ENCODE peak calls at places on chromosome 21, in seven cellular contexts. T, Q, H, N, K, Z and I are unnamed samples.

GRCh38 chr21:46159841-46160562 is 4.6 kb upstream of the FTCD start:
- DNase-seq in T (no peak), Q (no peak), H (no peak), N (peak; percentile 46), K (no peak), Z (no peak), I (no peak)

GRCh38 chr21:43832648-43833047 is 32.4 kb upstream of the AGPAT3 start:
- DNase-seq in T (no peak), Q (no peak), H (no peak), N (no peak), K (no peak), Z (no peak), I (no peak)

GRCh38 chr21:41545500-41546359 is 37.8 kb upstream of the TMPRSS2 start:
- DNase-seq in T (no peak), Q (no peak), H (no peak), N (no peak), K (no peak), Z (no peak), I (no peak)

GRCh38 chr21:29257701-29258100 is 41.0 kb upstream of the BACH1 start:
- DNase-seq in T (no peak), Q (no peak), H (no peak), N (no peak), K (no peak), Z (no peak), I (no peak)

GRCh38 chr21:16420086-16420724 is 690.4 kb downstream of the USP25 start:
- DNase-seq in T (no peak), Q (no peak), H (peak; percentile 16), N (no peak), K (peak; percentile 13), Z (peak; percentile 47), I (no peak)

GRCh38 chr21:43585514-43585913 is 73.8 kb downstream of the HSF2BP start:
- DNase-seq in T (no peak), Q (no peak), H (no peak), N (no peak), K (no peak), Z (no peak), I (no peak)

GRCh38 chr21:41611966-41612606 is 104.1 kb upstream of the TMPRSS2 start:
- DNase-seq in T (no peak), Q (no peak), H (no peak), N (no peak), K (peak; percentile 61), Z (no peak), I (no peak)

GRCh38 chr21:40204956-40205355 is 337.7 kb downstream of the PCP4 start:
- DNase-seq in T (no peak), Q (no peak), H (no peak), N (no peak), K (no peak), Z (no peak), I (no peak)

GRCh38 chr21:42658320-42659105 is 5.1 kb downstream of the PDE9A start:
- DNase-seq in T (no peak), Q (no peak), H (no peak), N (no peak), K (no peak), Z (no peak), I (no peak)

GRCh38 chr21:38679531-38679930 is 126.2 kb upstream of the ETS2 start:
- DNase-seq in T (no peak), Q (no peak), H (peak; percentile 64), N (no peak), K (no peak), Z (no peak), I (no peak)

GRCh38 chr21:41328660-41329300 is 12.2 kb downstream of the FAM3B start:
- DNase-seq in T (no peak), Q (no peak), H (no peak), N (no peak), K (no peak), Z (no peak), I (no peak)

GRCh38 chr21:16569679-16570078 is 839.9 kb downstream of the USP25 start:
- DNase-seq in T (no peak), Q (no peak), H (peak; percentile 38), N (no peak), K (no peak), Z (no peak), I (no peak)

GRCh38 chr21:36194024-36194423 is 37.4 kb downstream of the DOP1B start:
- DNase-seq in T (no peak), Q (no peak), H (no peak), N (no peak), K (no peak), Z (peak; percentile 62), I (no peak)

GRCh38 chr21:27802816-27803475 is 836.1 kb upstream of the ADAMTS5 start:
- DNase-seq in T (no peak), Q (no peak), H (peak; percentile 40), N (no peak), K (peak; percentile 53), Z (peak; percentile 52), I (no peak)

GRCh38 chr21:46141767-46142580 is 13.4 kb downstream of the FTCD start:
- DNase-seq in T (no peak), Q (no peak), H (no peak), N (no peak), K (no peak), Z (no peak), I (no peak)

GRCh38 chr21:18810136-18810535 is 406.6 kb upstream of the TMPRSS15 start:
- DNase-seq in T (no peak), Q (no peak), H (no peak), N (no peak), K (no peak), Z (no peak), I (no peak)

GRCh38 chr21:14982336-14982735 is 82.5 kb downstream of the NRIP1 start:
- DNase-seq in T (no peak), Q (no peak), H (no peak), N (no peak), K (no peak), Z (no peak), I (no peak)

GRCh38 chr21:29155118-29155932 is 24.9 kb downstream of the MAP3K7CL start:
- DNase-seq in T (no peak), Q (no peak), H (peak; percentile 84), N (no peak), K (peak; percentile 17), Z (peak; percentile 29), I (no peak)

GRCh38 chr21:43339668-43340067 is 87.3 kb downstream of the SIK1 start:
- DNase-seq in T (no peak), Q (no peak), H (no peak), N (no peak), K (no peak), Z (no peak), I (no peak)

GRCh38 chr21:27079807-27080206 is 112.9 kb upstream of the ADAMTS5 start:
- DNase-seq in T (no peak), Q (no peak), H (no peak), N (no peak), K (no peak), Z (no peak), I (no peak)

GRCh38 chr21:37463083-37463780 is 96.7 kb downstream of the DYRK1A start:
- DNase-seq in T (no peak), Q (no peak), H (peak; percentile 37), N (no peak), K (no peak), Z (no peak), I (peak; percentile 57)

GRCh38 chr21:42858185-42858847 is 21.0 kb downstream of the WDR4 start:
- DNase-seq in T (no peak), Q (no peak), H (no peak), N (no peak), K (no peak), Z (no peak), I (no peak)

GRCh38 chr21:17463441-17463840 is 49.4 kb upstream of the CXADR start:
- DNase-seq in T (no peak), Q (no peak), H (peak; percentile 95), N (no peak), K (no peak), Z (no peak), I (no peak)

GRCh38 chr21:43937898-43938309 is 72.9 kb downstream of the AGPAT3 start:
- DNase-seq in T (no peak), Q (no peak), H (no peak), N (no peak), K (no peak), Z (no peak), I (peak; percentile 57)